ENCODE peak calls at places on chromosomes 3 and 15, in seven cellular contexts. L is ovary, Q is transverse colon, A is cardiac muscle cell, B is lung, J is esophagus squamous epithelium, M is pancreas. D is an unnamed sample.

GRCh38 chr3:120415756-120416155 is 35.0 kb downstream of the FSTL1 start:
- DNase-seq in B (no peak), J (no peak), L (no peak), A (no peak), Q (no peak), M (no peak), D (no peak)

GRCh38 chr3:172915911-172916514 is 165.5 kb downstream of the ECT2 start:
- DNase-seq in B (no peak), M (no peak), Q (no peak), L (no peak), J (no peak), A (no peak), D (no peak)

GRCh38 chr15:46677491-46677890 is 1039.8 kb upstream of the SEMA6D start:
- DNase-seq in A (peak; percentile 12), B (no peak), L (no peak), Q (no peak), M (no peak), J (no peak), D (no peak)

GRCh38 chr3:145183261-145183660 is 977.7 kb downstream of the PLOD2 start:
- DNase-seq in B (no peak), L (no peak), A (no peak), M (no peak), J (no peak), Q (no peak), D (no peak)

GRCh38 chr3:99842826-99843589 is 25.3 kb downstream of the CMSS1 start:
- DNase-seq in M (no peak), B (no peak), Q (no peak), J (no peak), L (no peak), A (peak; percentile 44), D (no peak)

GRCh38 chr3:38805765-38806386 is 10.1 kb downstream of the SCN10A start:
- DNase-seq in L (no peak), A (peak; percentile 93), Q (peak; percentile 18), M (no peak), B (no peak), J (no peak), D (no peak)

GRCh38 chr3:165852150-165852549 is 14.9 kb upstream of the BCHE start:
- DNase-seq in J (no peak), L (no peak), Q (no peak), M (no peak), B (no peak), A (no peak), D (no peak)

GRCh38 chr15:82663186-82663600 is 16.0 kb upstream of the CPEB1 start:
- DNase-seq in B (no peak), J (no peak), M (peak; percentile 89), A (peak; percentile 90), L (peak; percentile 67), Q (peak; percentile 25), D (no peak)

GRCh38 chr15:49288411-49288810 is 118.4 kb downstream of the GALK2 start:
- DNase-seq in Q (no peak), A (no peak), M (no peak), L (no peak), J (no peak), B (no peak), D (no peak)

GRCh38 chr3:147680820-147681488 is 271.8 kb downstream of the ZIC1 start:
- DNase-seq in L (no peak), M (no peak), B (no peak), Q (no peak), J (no peak), A (peak; percentile 87), D (no peak)

GRCh38 chr3:32500880-32501784 is 1.5 kb downstream of the CMTM6 start:
- DNase-seq in B (no peak), Q (no peak), A (no peak), L (no peak), J (no peak), M (no peak), D (no peak)

DNA sequence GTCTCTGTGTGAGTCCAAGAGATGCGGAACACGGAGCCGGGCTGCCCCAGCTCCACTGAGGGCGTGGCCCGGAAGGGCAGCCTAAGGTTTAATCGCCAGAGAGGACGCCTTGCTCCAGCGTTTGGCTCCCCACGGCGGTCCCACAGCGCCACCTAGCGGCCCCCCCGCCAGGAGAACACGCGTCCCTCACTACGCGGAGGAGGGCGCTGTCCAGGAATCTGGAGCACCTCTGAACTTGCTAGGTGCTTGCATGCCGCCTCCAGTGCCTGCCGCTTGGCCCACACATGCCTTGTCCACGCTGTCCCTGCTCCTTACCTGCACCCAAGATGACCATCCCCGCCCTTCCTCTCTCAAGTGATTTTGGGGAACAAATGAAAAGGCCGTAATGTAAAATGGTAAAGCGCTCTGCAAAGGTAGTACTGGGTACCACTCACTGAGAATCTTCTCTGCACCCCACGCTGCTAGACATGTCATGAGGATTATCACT is 14.4 kb upstream of the MRPS22 start:
- DNase-seq in A (peak; percentile 93), L (peak; percentile 94), M (peak; percentile 100), B (peak; percentile 90), J (no peak), Q (peak; percentile 92), D (peak; percentile 72)
- H3K4me3 ChIP-seq in A (no peak overlapping the region), L (no peak overlapping the region), M (no peak overlapping the region), B (no peak overlapping the region), J (no peak overlapping the region), Q (no peak overlapping the region), D (no peak overlapping the region)

GRCh38 chr3:141086188-141086587 is 35.0 kb downstream of the SPSB4 start:
- DNase-seq in B (no peak), J (no peak), A (no peak), L (no peak), Q (no peak), M (no peak), D (no peak)
- H3K9me3 ChIP-seq in B (no peaks in the 10 kb centered on the region), J (no peaks in the 10 kb centered on the region), A (no peaks in the 10 kb centered on the region), L (no peaks in the 10 kb centered on the region), Q (no peaks in the 10 kb centered on the region), M (no peaks in the 10 kb centered on the region), D (no peaks in the 10 kb centered on the region)

GRCh38 chr3:50609743-50610085 is 1.9 kb downstream of the CISH start:
- DNase-seq in M (no peak), J (no peak), L (no peak), Q (no peak), A (no peak), B (no peak), D (no peak)
- H3K4me3 ChIP-seq in M (peak overlapping the region; percentile 77), J (no peak overlapping the region), L (no peak overlapping the region), Q (no peak overlapping the region), A (no peak overlapping the region), B (peak overlapping the region; percentile 79), D (peak overlapping the region; percentile 80)

DNA sequence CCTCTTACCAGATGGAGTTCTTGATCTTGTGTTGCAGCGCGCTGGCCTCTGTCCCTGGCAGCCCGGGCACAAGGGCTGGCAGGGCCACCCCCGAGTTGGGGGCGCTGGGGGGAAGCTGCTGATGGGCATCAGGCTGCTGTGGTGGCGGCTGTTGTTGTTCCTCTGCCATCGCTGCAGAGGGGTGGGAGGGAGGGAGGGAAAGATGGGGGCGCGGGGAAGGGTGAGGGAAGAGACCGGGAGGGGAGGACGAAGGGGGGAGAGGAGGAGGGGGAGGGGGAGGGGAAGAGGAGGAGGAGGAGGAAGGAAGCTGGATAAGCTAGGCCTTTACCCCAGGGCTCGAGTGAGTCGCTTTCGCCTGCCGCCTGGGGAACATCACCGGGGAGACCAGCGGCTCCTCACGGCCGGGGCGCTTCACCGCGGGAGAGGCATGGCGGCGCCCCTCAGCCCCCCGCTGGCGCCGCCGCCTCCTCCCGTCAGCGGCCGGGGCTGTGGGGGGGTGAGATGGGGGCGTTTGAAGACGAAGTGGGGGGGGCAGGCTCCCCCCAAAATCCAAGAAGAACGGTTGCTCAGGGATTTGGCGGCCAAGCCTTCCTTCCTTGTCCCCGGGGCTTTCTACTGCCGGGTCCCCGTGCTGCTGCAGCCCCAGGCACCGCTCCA is 434 bp downstream of the RFX7 start:
- DNase-seq in A (peak; percentile 54), M (peak; percentile 73), J (no peak), L (peak; percentile 61), Q (peak; percentile 49), B (peak; percentile 35), D (peak; percentile 67)
- H3K9me3 ChIP-seq in A (no peaks in the 10 kb centered on the region), M (no peaks in the 10 kb centered on the region), J (no peaks in the 10 kb centered on the region), L (no peaks in the 10 kb centered on the region), Q (no peaks in the 10 kb centered on the region), B (no peaks in the 10 kb centered on the region), D (no peaks in the 10 kb centered on the region)

GRCh38 chr15:32819406-32819930 is 101.7 kb downstream of the GREM1 start:
- DNase-seq in B (no peak), L (no peak), Q (no peak), A (no peak), M (no peak), J (no peak), D (no peak)
- H3K4me3 ChIP-seq in B (no peak overlapping the region), L (no peak overlapping the region), Q (no peak overlapping the region), A (no peak overlapping the region), M (no peak overlapping the region), J (no peak overlapping the region), D (no peak overlapping the region)

GRCh38 chr15:87345955-87346354 is 910.6 kb downstream of the NTRK3 start:
- DNase-seq in B (no peak), A (no peak), M (no peak), J (no peak), L (no peak), Q (no peak), D (no peak)

DNA sequence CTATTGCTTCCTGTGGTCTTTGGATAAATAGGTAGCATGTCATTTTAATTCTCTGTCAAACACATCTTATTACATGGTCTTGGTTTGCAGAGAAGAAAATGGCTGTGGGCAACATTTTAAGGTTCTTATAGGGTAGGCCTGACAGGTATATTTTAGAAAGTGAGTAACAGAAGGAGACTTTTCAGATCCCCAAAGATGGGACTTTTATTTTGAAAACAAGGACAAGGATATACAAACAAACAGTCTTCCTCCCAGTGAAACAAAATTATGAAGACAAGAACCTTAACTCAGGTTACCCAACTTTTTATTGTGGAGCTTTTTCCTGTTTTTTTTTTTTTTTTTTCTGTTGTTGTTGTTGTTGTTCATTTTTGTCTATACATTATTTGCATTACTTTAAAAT is 916.2 kb downstream of the NTRK3 start:
- DNase-seq in J (no peak), Q (no peak), M (no peak), L (no peak), B (no peak), A (no peak), D (no peak)
- H3K9me3 ChIP-seq in J (no peaks in the 10 kb centered on the region), Q (no peaks in the 10 kb centered on the region), M (no peaks in the 10 kb centered on the region), L (no peaks in the 10 kb centered on the region), B (no peaks in the 10 kb centered on the region), A (no peaks in the 10 kb centered on the region), D (no peaks in the 10 kb centered on the region)

D was measured in tibial artery.